ENCODE peak calls at places on chromosomes 6 and 20, in seven cellular contexts. I, V, O, T, C, A and G are unnamed samples.

GRCh38 chr6:27332692-27333641 is 20.9 kb upstream of the POM121L2 start:
- DNase-seq in I (peak; percentile 28), V (peak; percentile 78), O (peak; percentile 76), T (no peak), C (no peak), A (peak; percentile 13), G (no peak)

GRCh38 chr20:13312300-13312699 is 91.2 kb downstream of the ISM1 start:
- DNase-seq in I (no peak), V (no peak), O (no peak), T (no peak), C (no peak), A (no peak), G (no peak)

GRCh38 chr6:40723967-40724366 is 136.8 kb upstream of the LRFN2 start:
- DNase-seq in I (no peak), V (no peak), O (no peak), T (no peak), C (no peak), A (no peak), G (no peak)

GRCh38 chr6:14799928-14800327 is 445.9 kb upstream of the JARID2 start:
- DNase-seq in I (no peak), V (peak; percentile 85), O (peak; percentile 89), T (peak; percentile 77), C (peak; percentile 48), A (no peak), G (peak; percentile 68)

GRCh38 chr6:117007659-117008058 is 130.6 kb downstream of the RFX6 start:
- DNase-seq in I (no peak), V (peak; percentile 82), O (no peak), T (no peak), C (no peak), A (no peak), G (no peak)

GRCh38 chr6:44093066-44093465 is 34.2 kb downstream of the MRPL14 start:
- DNase-seq in I (no peak), V (no peak), O (no peak), T (no peak), C (no peak), A (no peak), G (no peak)

GRCh38 chr6:67748521-67748920 is 886.6 kb upstream of the ADGRB3 start:
- DNase-seq in I (no peak), V (no peak), O (no peak), T (no peak), C (no peak), A (no peak), G (no peak)

GRCh38 chr20:22795897-22796296 is 211.5 kb upstream of the FOXA2 start:
- DNase-seq in I (no peak), V (peak; percentile 40), O (peak; percentile 37), T (no peak), C (no peak), A (no peak), G (no peak)

GRCh38 chr6:111692327-111693164 is 86.9 kb upstream of the TRAF3IP2 start:
- DNase-seq in I (no peak), V (no peak), O (no peak), T (no peak), C (peak; percentile 37), A (no peak), G (no peak)

GRCh38 chr20:57991211-57991841 is 237.1 kb downstream of the ANKRD60 start:
- DNase-seq in I (peak; percentile 47), V (no peak), O (no peak), T (no peak), C (no peak), A (peak; percentile 7), G (no peak)

GRCh38 chr6:52361945-52362442 is at the start of gene PAQR8:
- DNase-seq in I (no peak), V (peak; percentile 81), O (peak; percentile 10), T (peak; percentile 91), C (peak; percentile 87), A (no peak), G (peak; percentile 88)

GRCh38 chr6:27541212-27541931 is 68.5 kb upstream of the ZNF184 start:
- DNase-seq in I (no peak), V (peak; percentile 39), O (peak; percentile 68), T (no peak), C (no peak), A (no peak), G (no peak)

GRCh38 chr6:119028106-119028505 is 50.4 kb downstream of the FAM184A start:
- DNase-seq in I (no peak), V (peak; percentile 61), O (no peak), T (no peak), C (no peak), A (no peak), G (no peak)

GRCh38 chr6:140671926-140672325 is 1297.5 kb upstream of the CITED2 start:
- DNase-seq in I (no peak), V (peak; percentile 13), O (peak; percentile 6), T (no peak), C (no peak), A (no peak), G (peak; percentile 52)

GRCh38 chr20:51306081-51306480 is 236.4 kb downstream of the NFATC2 start:
- DNase-seq in I (no peak), V (no peak), O (no peak), T (no peak), C (no peak), A (no peak), G (no peak)

GRCh38 chr6:16925461-16925860 is 164.2 kb upstream of the ATXN1 start:
- DNase-seq in I (no peak), V (no peak), O (no peak), T (no peak), C (no peak), A (no peak), G (no peak)

GRCh38 chr6:35687658-35688604 is 784 bp downstream of the FKBP5 start:
- DNase-seq in I (no peak), V (peak; percentile 87), O (peak; percentile 18), T (peak; percentile 87), C (no peak), A (no peak), G (peak; percentile 88)

GRCh38 chr20:53679597-53680309 is 86.1 kb upstream of the ZNF217 start:
- DNase-seq in I (no peak), V (peak; percentile 34), O (no peak), T (no peak), C (no peak), A (no peak), G (no peak)

DNA sequence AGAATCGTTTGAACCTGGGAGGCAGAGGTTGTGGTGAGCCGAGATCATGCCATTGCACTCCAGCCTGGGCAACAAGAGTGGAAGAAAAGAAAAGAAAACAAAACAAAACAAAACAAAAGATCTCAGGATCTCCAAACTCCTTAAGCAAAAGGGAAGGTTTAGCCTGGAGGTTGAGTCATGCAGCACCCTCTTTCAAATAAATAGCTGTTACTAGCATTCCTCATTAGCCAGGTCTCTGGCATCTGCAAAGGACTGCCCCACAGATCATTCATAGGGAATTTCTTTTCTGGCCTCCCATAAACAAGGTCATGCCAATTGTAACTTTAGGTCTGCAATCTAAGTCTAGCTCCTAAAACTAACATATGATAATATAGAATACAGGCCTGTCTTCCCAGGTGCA is 37.2 kb downstream of the EDN1 start:
- DNase-seq in I (no peak), V (no peak), O (no peak), T (no peak), C (no peak), A (no peak), G (no peak)
- H3K9ac ChIP-seq in I (no peak overlapping the region), V (no peak overlapping the region), O (no peak overlapping the region), T (no peak overlapping the region), C (no peak overlapping the region), A (no peak overlapping the region), G (no peak overlapping the region)

GRCh38 chr20:40435146-40435545 is 253.9 kb downstream of the MAFB start:
- DNase-seq in I (no peak), V (no peak), O (no peak), T (no peak), C (no peak), A (no peak), G (no peak)
- H3K9ac ChIP-seq in I (no peak overlapping the region), V (no peak overlapping the region), O (no peak overlapping the region), T (no peak overlapping the region), C (no peak overlapping the region), A (no peak overlapping the region), G (no peak overlapping the region)

GRCh38 chr6:1335367-1336037 is 23.6 kb downstream of the FOXQ1 start:
- DNase-seq in I (no peak), V (no peak), O (peak; percentile 87), T (peak; percentile 90), C (no peak), A (no peak), G (no peak)
- H3K9ac ChIP-seq in I (no peak overlapping the region), V (no peak overlapping the region), O (peak overlapping the region; percentile 19), T (no peak overlapping the region), C (no peak overlapping the region), A (no peak overlapping the region), G (no peak overlapping the region)

GRCh38 chr6:45715508-45715803 is 300.2 kb downstream of the CLIC5 start:
- DNase-seq in I (no peak), V (no peak), O (no peak), T (no peak), C (no peak), A (no peak), G (no peak)
- H3K9ac ChIP-seq in I (no peak overlapping the region), V (no peak overlapping the region), O (no peak overlapping the region), T (no peak overlapping the region), C (no peak overlapping the region), A (no peak overlapping the region), G (no peak overlapping the region)